ENCODE peak calls at places on chromosomes 1 and 21, in five cellular contexts. S is amygdala, H is NB4, Z is HTR-8/SVneo, L is small intestine. W is an unnamed sample.

GRCh38 chr21:39954570-39954969 is 87.3 kb downstream of the PCP4 start:
- DNase-seq in Z (no peak), L (no peak), H (no peak), S (no peak), W (no peak)

GRCh38 chr21:15063821-15064575 is 802 bp downstream of the NRIP1 start:
- DNase-seq in S (peak; percentile 26), H (no peak), L (peak; percentile 53), Z (no peak), W (no peak)

GRCh38 chr1:109610609-109611307 is 8.7 kb downstream of the GNAT2 start:
- DNase-seq in L (no peak), H (no peak), S (no peak), Z (no peak), W (no peak)

GRCh38 chr1:107785506-107786213 is 179.3 kb downstream of the VAV3 start:
- DNase-seq in L (peak; percentile 12), H (no peak), S (no peak), Z (no peak), W (no peak)

GRCh38 chr1:218642033-218642954 is 297.2 kb downstream of the TGFB2 start:
- DNase-seq in H (no peak), S (no peak), L (no peak), Z (no peak), W (no peak)

GRCh38 chr21:46393941-46394818 is 64.5 kb upstream of the DIP2A start:
- DNase-seq in Z (no peak), H (no peak), L (no peak), S (no peak), W (no peak)

GRCh38 chr1:205328476-205328875 is 6.9 kb upstream of the NUAK2 start:
- DNase-seq in Z (no peak), H (no peak), L (no peak), S (no peak), W (no peak)

GRCh38 chr1:217133958-217134856 is 411.0 kb upstream of the ESRRG start:
- DNase-seq in Z (no peak), S (no peak), H (no peak), L (no peak), W (no peak)

GRCh38 chr1:203629509-203630082 is 3.0 kb downstream of the ATP2B4 start:
- DNase-seq in Z (no peak), S (no peak), L (peak; percentile 65), H (peak; percentile 76), W (no peak)

GRCh38 chr1:11748294-11749202 is 12.6 kb downstream of the AGTRAP start:
- DNase-seq in H (no peak), S (no peak), Z (no peak), L (no peak), W (no peak)

GRCh38 chr1:211474426-211474825 is 17.5 kb downstream of the RD3 start:
- DNase-seq in H (no peak), L (no peak), S (no peak), Z (no peak), W (no peak)

GRCh38 chr1:90176530-90176929 is 181.6 kb downstream of the ZNF326 start:
- DNase-seq in S (no peak), L (no peak), H (peak; percentile 16), Z (no peak), W (no peak)

GRCh38 chr1:216183007-216183406 is 240.2 kb downstream of the USH2A start:
- DNase-seq in L (no peak), S (no peak), H (no peak), Z (peak; percentile 19), W (no peak)

GRCh38 chr21:36945496-36946138 is 20.9 kb downstream of the HLCS start:
- DNase-seq in L (no peak), S (no peak), H (no peak), Z (no peak), W (no peak)

GRCh38 chr1:47755368-47755990 is 241.7 kb downstream of the TRABD2B start:
- DNase-seq in Z (no peak), H (peak; percentile 51), S (no peak), L (peak; percentile 52), W (no peak)

GRCh38 chr1:228228601-228229074 is 20.8 kb downstream of the OBSCN start:
- DNase-seq in S (no peak), L (peak; percentile 38), Z (no peak), H (peak; percentile 72), W (no peak)

GRCh38 chr1:204108312-204109141 is 35.6 kb downstream of the SOX13 start:
- DNase-seq in L (no peak), S (no peak), Z (no peak), H (no peak), W (peak; percentile 9)

GRCh38 chr21:39406065-39406464 is 39.5 kb downstream of the LCA5L start:
- DNase-seq in L (no peak), Z (no peak), S (no peak), H (no peak), W (no peak)

GRCh38 chr21:44313451-44313850 is 13.6 kb downstream of the PFKL start:
- DNase-seq in Z (no peak), H (no peak), L (no peak), S (no peak), W (no peak)

GRCh38 chr1:46202975-46203737 is at the start of gene LURAP1:
- DNase-seq in Z (peak; percentile 56), H (no peak), L (no peak), S (peak; percentile 42), W (no peak)

W was measured in NCI-H1436 treated with DMSO at 0.1 percent for 48 hours.